ENCODE peak calls at places on chromosomes 2 and 18, in ten cellular contexts. Q is CD8-positive, alpha-beta T cell; U is omental fat pad; I is endodermal cell; E is psoas muscle; Y is AG10803; L is foreskin fibroblast; H is cardiac fibroblast; C is BJ; K is choroid plexus epithelial cell. P is an unnamed sample.

GRCh38 chr2:128452536-128453530 is 134.2 kb upstream of the HS6ST1 start:
- DNase-seq in Q (no peak), U (no peak), I (peak), E (no peak), Y (no peak), L (no peak), H (no peak), C (no peak), K (no peak), P (no peak)

GRCh38 chr18:11849845-11850747 is 1.1 kb upstream of the CHMP1B start:
- DNase-seq in Q (peak), U (no peak), I (peak), E (peak), Y (peak), L (peak), H (peak), C (peak), K (peak), P (no peak)

GRCh38 chr2:237509151-237509550 is 22.1 kb downstream of the MLPH start:
- DNase-seq in Q (no peak), U (no peak), I (no peak), E (no peak), Y (no peak), L (no peak), H (no peak), C (no peak), K (no peak), P (no peak)

GRCh38 chr2:193824474-193824873 is 1629.7 kb upstream of the TMEFF2 start:
- DNase-seq in Q (no peak), U (no peak), I (no peak), E (no peak), Y (no peak), L (peak), H (peak), C (no peak), K (peak), P (no peak)

GRCh38 chr2:230326453-230327417 is at the start of gene SP140L:
- DNase-seq in Q (peak), U (no peak), I (peak), E (peak), Y (peak), L (peak), H (peak), C (peak), K (peak), P (peak)

GRCh38 chr2:43054367-43054766 is 172.0 kb downstream of the ZFP36L2 start:
- DNase-seq in Q (no peak), U (no peak), I (peak), E (no peak), Y (no peak), L (no peak), H (no peak), C (no peak), K (no peak), P (no peak)

GRCh38 chr2:62412347-62412742 is 93.7 kb downstream of the TMEM17 start:
- DNase-seq in Q (no peak), U (no peak), I (no peak), E (no peak), Y (no peak), L (peak), H (no peak), C (no peak), K (peak), P (no peak)

GRCh38 chr2:217993817-217994459 is 8.9 kb downstream of the TNS1 start:
- DNase-seq in Q (peak), U (peak), I (peak), E (peak), Y (no peak), L (no peak), H (peak), C (no peak), K (peak), P (peak)

GRCh38 chr18:55220523-55220922 is 261.3 kb upstream of the CCDC68 start:
- DNase-seq in Q (no peak), U (no peak), I (no peak), E (no peak), Y (peak), L (no peak), H (no peak), C (no peak), K (peak), P (peak)

GRCh38 chr18:68897286-68897685 is 99.4 kb downstream of the CCDC102B start:
- DNase-seq in Q (no peak), U (no peak), I (no peak), E (no peak), Y (no peak), L (no peak), H (no peak), C (no peak), K (no peak), P (no peak)

GRCh38 chr2:238716171-238716570 is 131.7 kb upstream of the TWIST2 start:
- DNase-seq in Q (no peak), U (no peak), I (no peak), E (no peak), Y (no peak), L (no peak), H (no peak), C (no peak), K (no peak), P (no peak)

GRCh38 chr2:54074636-54075341 is 40.6 kb upstream of the ACYP2 start:
- DNase-seq in Q (no peak), U (no peak), I (no peak), E (no peak), Y (no peak), L (no peak), H (peak), C (no peak), K (peak), P (no peak)

GRCh38 chr2:66364495-66364992 is 70.4 kb upstream of the MEIS1 start:
- DNase-seq in Q (no peak), U (no peak), I (no peak), E (no peak), Y (peak), L (peak), H (peak), C (peak), K (peak), P (no peak)

GRCh38 chr2:10221443-10221842 is 81.3 kb upstream of the HPCAL1 start:
- DNase-seq in Q (no peak), U (no peak), I (no peak), E (no peak), Y (no peak), L (no peak), H (no peak), C (no peak), K (no peak), P (no peak)

GRCh38 chr2:231039821-231040364 is 2.6 kb downstream of the C2orf72 start:
- DNase-seq in Q (no peak), U (no peak), I (no peak), E (no peak), Y (no peak), L (no peak), H (no peak), C (no peak), K (no peak), P (no peak)

GRCh38 chr2:222298311-222299150 is at the start of gene PAX3:
- DNase-seq in Q (no peak), U (no peak), I (peak), E (peak), Y (peak), L (peak), H (no peak), C (no peak), K (no peak), P (no peak)

GRCh38 chr2:61419129-61419528 is 51.8 kb downstream of the USP34 start:
- DNase-seq in Q (no peak), U (no peak), I (no peak), E (no peak), Y (peak), L (no peak), H (no peak), C (no peak), K (no peak), P (no peak)

GRCh38 chr2:180254872-180255271 is 247.8 kb upstream of the CWC22 start:
- DNase-seq in Q (no peak), U (no peak), I (no peak), E (no peak), Y (no peak), L (no peak), H (no peak), C (no peak), K (no peak), P (no peak)

GRCh38 chr2:1744151-1744445 is 217 bp downstream of the PXDN start:
- DNase-seq in Q (no peak), U (no peak), I (peak), E (no peak), Y (no peak), L (no peak), H (no peak), C (no peak), K (no peak), P (no peak)

GRCh38 chr2:119208791-119209203 is 14.8 kb upstream of the STEAP3 start:
- DNase-seq in Q (no peak), U (no peak), I (no peak), E (no peak), Y (no peak), L (no peak), H (peak), C (no peak), K (no peak), P (no peak)

GRCh38 chr2:25312958-25313710 is 28.6 kb downstream of the DNMT3A start:
- DNase-seq in Q (no peak), U (no peak), I (no peak), E (no peak), Y (no peak), L (no peak), H (no peak), C (no peak), K (no peak), P (no peak)

GRCh38 chr18:74609535-74609934 is 11.9 kb downstream of the ZNF407 start:
- DNase-seq in Q (no peak), U (no peak), I (no peak), E (no peak), Y (peak), L (peak), H (peak), C (no peak), K (peak), P (no peak)

GRCh38 chr18:44096016-44096415 is 584.7 kb upstream of the SETBP1 start:
- DNase-seq in Q (no peak), U (no peak), I (no peak), E (no peak), Y (no peak), L (peak), H (peak), C (no peak), K (peak), P (no peak)

GRCh38 chr2:8527031-8527430 is 154.8 kb upstream of the ID2 start:
- DNase-seq in Q (no peak), U (no peak), I (no peak), E (no peak), Y (no peak), L (no peak), H (no peak), C (no peak), K (no peak), P (no peak)

GRCh38 chr18:58290059-58290747 is 246.2 kb downstream of the NEDD4L start:
- DNase-seq in Q (no peak), U (no peak), I (no peak), E (no peak), Y (no peak), L (no peak), H (peak), C (no peak), K (peak), P (no peak)

GRCh38 chr2:24515335-24515734 is 24.3 kb downstream of the NCOA1 start:
- DNase-seq in Q (no peak), U (no peak), I (no peak), E (no peak), Y (no peak), L (no peak), H (peak), C (no peak), K (no peak), P (no peak)

GRCh38 chr18:24534271-24534670 is 73.8 kb downstream of the HRH4 start:
- DNase-seq in Q (no peak), U (no peak), I (no peak), E (no peak), Y (peak), L (no peak), H (no peak), C (no peak), K (no peak), P (no peak)

GRCh38 chr2:7671312-7671711 is 754.1 kb downstream of the RNF144A start:
- DNase-seq in Q (no peak), U (no peak), I (no peak), E (peak), Y (peak), L (peak), H (no peak), C (no peak), K (no peak), P (no peak)

GRCh38 chr2:232485333-232485756 is 2.3 kb downstream of the ECEL1 start:
- DNase-seq in Q (no peak), U (no peak), I (no peak), E (no peak), Y (no peak), L (no peak), H (no peak), C (no peak), K (no peak), P (no peak)

GRCh38 chr2:86049529-86049928 is 56.2 kb downstream of the POLR1A start:
- DNase-seq in Q (no peak), U (no peak), I (peak), E (no peak), Y (no peak), L (no peak), H (no peak), C (no peak), K (no peak), P (no peak)
- TF ChIP-seq CTCF in Q (no peak), U (no peak), I (no peak), E (no peak), Y (no peak), L (no peak), H (no peak), C (no peak), K (no peak), P (no peak)

DNA sequence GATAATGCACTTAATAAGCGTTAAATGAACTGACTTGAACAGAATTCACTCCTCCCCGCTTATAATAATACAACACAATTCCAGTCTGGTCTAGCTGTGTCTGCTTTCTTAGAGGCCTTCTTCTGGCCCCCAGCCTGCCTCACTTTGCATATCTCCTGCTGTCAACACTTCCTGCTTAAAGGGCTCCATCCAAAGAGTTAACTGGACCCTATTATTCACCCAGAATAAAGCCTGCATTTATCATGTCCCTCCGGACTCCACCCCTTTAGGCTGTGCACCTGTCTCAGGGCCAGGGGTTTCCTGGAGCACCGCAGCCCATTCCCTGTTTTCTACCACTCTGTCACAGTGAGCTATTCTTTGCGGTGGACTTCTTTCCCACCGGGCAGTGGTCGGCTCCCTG is 292.8 kb upstream of the FBXO11 start:
- DNase-seq in Q (no peak), U (no peak), I (no peak), E (no peak), Y (no peak), L (no peak), H (no peak), C (no peak), K (peak), P (no peak)
- TF ChIP-seq CTCF in Q (no peak), U (no peak), I (no peak), E (no peak), Y (no peak), L (no peak), H (no peak), C (no peak), K (no peak), P (no peak)

GRCh38 chr2:122451040-122451439 is 695.6 kb downstream of the TSN start:
- DNase-seq in Q (no peak), U (no peak), I (peak), E (no peak), Y (peak), L (no peak), H (peak), C (no peak), K (peak), P (peak)
- TF ChIP-seq CTCF in Q (no peak), U (no peak), I (peak), E (peak), Y (peak), L (peak), H (peak), C (peak), K (peak), P (no peak)

GRCh38 chr2:129923265-129924141 is 56.0 kb upstream of the RAB6C start:
- DNase-seq in Q (no peak), U (no peak), I (peak), E (no peak), Y (peak), L (peak), H (peak), C (no peak), K (peak), P (no peak)
- TF ChIP-seq CTCF in Q (no peak), U (no peak), I (peak), E (peak), Y (peak), L (peak), H (peak), C (peak), K (peak), P (peak)

GRCh38 chr18:79576686-79577351 is 102.8 kb upstream of the CTDP1 start:
- DNase-seq in Q (no peak), U (peak), I (peak), E (peak), Y (peak), L (no peak), H (peak), C (no peak), K (peak), P (no peak)
- TF ChIP-seq CTCF in Q (no peak), U (no peak), I (no peak), E (no peak), Y (no peak), L (no peak), H (no peak), C (no peak), K (no peak), P (no peak)

GRCh38 chr2:241330616-241330981 is 14.9 kb downstream of the SEPTIN2 start:
- DNase-seq in Q (no peak), U (no peak), I (no peak), E (no peak), Y (no peak), L (no peak), H (no peak), C (no peak), K (no peak), P (no peak)
- TF ChIP-seq CTCF in Q (no peak), U (no peak), I (no peak), E (no peak), Y (no peak), L (no peak), H (no peak), C (no peak), K (no peak), P (no peak)

DNA sequence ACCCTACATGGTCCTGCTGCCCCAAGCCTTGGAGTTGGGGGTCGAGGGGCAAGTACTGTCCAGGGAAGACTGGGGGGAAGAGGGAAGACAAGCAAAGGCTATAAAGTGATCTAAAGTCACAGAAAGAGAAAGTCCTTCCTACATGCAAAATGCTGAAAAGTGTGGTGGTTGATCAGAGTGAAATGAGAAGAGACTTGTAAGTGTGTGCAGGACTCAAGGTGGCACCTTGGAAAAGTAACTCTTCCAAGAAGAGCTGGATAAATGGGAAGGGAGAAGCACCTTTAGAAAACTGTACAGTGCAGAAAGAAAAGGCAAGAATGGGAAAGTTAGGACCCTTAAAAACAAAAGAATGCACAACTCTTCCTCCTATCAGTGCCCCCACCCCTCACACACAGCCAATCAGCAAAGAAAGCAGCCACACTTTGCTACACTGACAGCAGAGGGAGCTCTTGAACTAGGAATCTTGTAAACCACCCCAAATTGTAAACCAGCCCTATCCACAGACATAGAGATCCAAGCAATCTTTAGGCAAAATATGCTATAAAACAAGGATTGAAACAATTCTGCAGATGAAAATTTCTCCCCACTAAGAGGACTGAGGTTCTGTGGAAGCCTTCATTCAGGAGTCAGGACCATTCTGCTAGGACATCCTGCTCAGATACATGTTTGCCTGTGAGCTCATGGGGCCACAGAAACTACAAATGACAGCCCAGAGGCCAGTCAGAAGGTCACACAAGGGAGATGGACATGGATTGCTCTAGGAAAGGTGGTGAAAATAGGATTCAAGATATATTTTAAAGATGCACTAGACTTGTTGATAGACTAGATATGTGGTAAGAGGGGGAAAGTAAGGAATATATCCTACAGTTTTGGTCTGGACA is 146.4 kb downstream of the FTCDNL1 start:
- DNase-seq in Q (no peak), U (no peak), I (peak), E (no peak), Y (peak), L (no peak), H (peak), C (no peak), K (peak), P (peak)
- TF ChIP-seq CTCF in Q (no peak), U (no peak), I (peak), E (peak), Y (peak), L (peak), H (peak), C (peak), K (peak), P (peak)

GRCh38 chr2:169395821-169396374 is 33.6 kb upstream of the LRP2 start:
- DNase-seq in Q (no peak), U (no peak), I (peak), E (no peak), Y (no peak), L (no peak), H (no peak), C (no peak), K (no peak), P (no peak)

GRCh38 chr2:169393068-169393590 is 30.8 kb upstream of the LRP2 start:
- DNase-seq in Q (no peak), U (no peak), I (peak), E (no peak), Y (no peak), L (no peak), H (no peak), C (no peak), K (no peak), P (peak)

GRCh38 chr2:169397697-169398096 is 35.4 kb upstream of the LRP2 start:
- DNase-seq in Q (no peak), U (no peak), I (no peak), E (no peak), Y (no peak), L (no peak), H (peak), C (no peak), K (peak), P (no peak)
- TF ChIP-seq CTCF in Q (no peak), U (no peak), I (peak), E (no peak), Y (peak), L (no peak), H (no peak), C (no peak), K (peak), P (no peak)